ENCODE peak calls at places on chromosomes 16 and 17, in five cellular contexts. E is activated CD8-positive, alpha-beta T cell treated with anti-CD3 and anti-CD28 coated beads for 36 hours; M is mucosa of descending colon; G is non-pigmented ciliary epithelial cell; D is CD8-positive, alpha-beta memory T cell. X is an unnamed sample.

GRCh38 chr17:75549246-75550138 is 24.0 kb downstream of the LLGL2 start:
- DNase-seq in E (no peak), M (peak), G (no peak), D (no peak), X (no peak)

GRCh38 chr17:78974635-78975591 is 4.8 kb downstream of the LGALS3BP start:
- DNase-seq in E (no peak), M (peak), G (no peak), D (no peak), X (no peak)

GRCh38 chr16:2205104-2205966 is at the start of gene MLST8:
- DNase-seq in E (peak), M (peak), G (peak), D (peak), X (peak)

GRCh38 chr17:42050360-42051012 is at the start of gene C17orf113:
- DNase-seq in E (peak), M (peak), G (no peak), D (peak), X (peak)

GRCh38 chr17:57999496-58000017 is 7.5 kb downstream of the SRSF1 start:
- DNase-seq in E (no peak), M (no peak), G (no peak), D (peak), X (no peak)

GRCh38 chr16:55146939-55147338 is 177.1 kb upstream of the IRX6 start:
- DNase-seq in E (no peak), M (no peak), G (no peak), D (no peak), X (no peak)

GRCh38 chr17:74903034-74903433 is 9.6 kb upstream of the FADS6 start:
- DNase-seq in E (no peak), M (no peak), G (no peak), D (no peak), X (no peak)

GRCh38 chr17:10614536-10615155 is 42.5 kb downstream of the MYH3 start:
- DNase-seq in E (peak), M (no peak), G (peak), D (no peak), X (no peak)

GRCh38 chr16:29254676-29255495 is 151.6 kb downstream of the NPIPB11 start:
- DNase-seq in E (no peak), M (no peak), G (no peak), D (no peak), X (no peak)

GRCh38 chr16:77993586-77993985 is 28.8 kb upstream of the CLEC3A start:
- DNase-seq in E (no peak), M (no peak), G (no peak), D (no peak), X (no peak)